ENCODE peak calls at places on chromosomes 7 and 10, in four cellular contexts. W is upper lobe of right lung; V is uterus; I is naive thymus-derived CD4-positive, alpha-beta T cell. N is an unnamed sample. For H3K27me3, the result is how much of the 10 kb centered on the place peaks cover.

GRCh38 chr7:94028768-94029167 is 24.6 kb upstream of the BET1 start:
- DNase-seq in W (no peak), V (no peak), I (no peak), N (no peak)

GRCh38 chr7:24216576-24217116 is 67.3 kb upstream of the NPY start:
- DNase-seq in I (no peak), V (no peak), W (no peak), N (peak)

GRCh38 chr10:122054046-122055025 is 65.4 kb downstream of the TACC2 start:
- DNase-seq in V (peak), I (no peak), W (peak), N (no peak)

GRCh38 chr10:89414879-89415821 is 782 bp downstream of the IFIT5 start:
- DNase-seq in W (peak), V (peak), I (peak), N (no peak)

GRCh38 chr10:100873825-100874326 is 38.9 kb upstream of the SLF2 start:
- DNase-seq in W (no peak), I (no peak), V (no peak), N (no peak)

GRCh38 chr7:112990619-112991018 is 96.0 kb downstream of the GPR85 start:
- DNase-seq in I (no peak), V (no peak), W (no peak), N (no peak)

GRCh38 chr7:130909161-130909836 is 175.3 kb upstream of the KLF14 start:
- DNase-seq in V (no peak), W (no peak), I (no peak), N (no peak)

GRCh38 chr7:55382251-55382650 is 17.1 kb downstream of the LANCL2 start:
- DNase-seq in I (no peak), V (no peak), W (no peak), N (no peak)

GRCh38 chr7:50281680-50282445 is 22.7 kb upstream of the IKZF1 start:
- DNase-seq in W (peak), I (no peak), V (no peak), N (no peak)

GRCh38 chr10:75722609-75723008 is 291.2 kb downstream of the LRMDA start:
- DNase-seq in V (no peak), W (no peak), I (no peak), N (no peak)

GRCh38 chr7:35707422-35707821 is 12.5 kb upstream of the HERPUD2 start:
- DNase-seq in W (no peak), V (no peak), I (no peak), N (no peak)

GRCh38 chr7:92485267-92485892 is 7.6 kb upstream of the ERVW-1 start:
- DNase-seq in V (no peak), W (no peak), I (no peak), N (no peak)

GRCh38 chr7:43658718-43659548 is 70.4 kb downstream of the COA1 start:
- DNase-seq in V (no peak), I (no peak), W (no peak), N (no peak)

GRCh38 chr10:84537447-84537931 is 209.1 kb downstream of the CCSER2 start:
- DNase-seq in V (peak), I (peak), W (no peak), N (peak)

GRCh38 chr7:138980575-138981285 is 459 bp downstream of the KIAA1549 start:
- DNase-seq in W (no peak), I (peak), V (no peak), N (no peak)

DNA sequence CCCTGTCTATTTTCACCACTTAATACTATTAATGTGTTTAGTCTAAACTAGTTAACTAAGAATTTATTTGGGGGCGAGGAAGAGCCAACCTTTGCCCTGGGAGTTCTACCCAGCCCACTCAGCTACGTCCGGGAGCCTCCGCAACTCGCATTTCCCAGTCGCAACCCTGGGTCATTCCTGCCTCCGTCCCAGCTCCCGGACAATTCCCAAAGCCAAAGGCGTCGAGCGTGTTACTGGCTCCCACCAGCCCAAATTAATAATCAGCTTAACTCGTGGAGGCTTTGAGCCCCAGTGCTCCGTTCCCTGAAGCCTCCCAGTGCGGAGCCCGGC is 25.9 kb downstream of the SKIDA1 start:
- DNase-seq in V (no peak), I (no peak), W (no peak), N (no peak)
- H3K4me3 ChIP-seq in V (no peak), I (no peak), W (no peak), N (no peak)

GRCh38 chr7:135950972-135951371 is 26.2 kb downstream of the MTPN start:
- DNase-seq in V (no peak), I (no peak), W (no peak), N (no peak)
- H3K27ac ChIP-seq in V (no peak), I (no peak), W (no peak), N (no peak)

DNA sequence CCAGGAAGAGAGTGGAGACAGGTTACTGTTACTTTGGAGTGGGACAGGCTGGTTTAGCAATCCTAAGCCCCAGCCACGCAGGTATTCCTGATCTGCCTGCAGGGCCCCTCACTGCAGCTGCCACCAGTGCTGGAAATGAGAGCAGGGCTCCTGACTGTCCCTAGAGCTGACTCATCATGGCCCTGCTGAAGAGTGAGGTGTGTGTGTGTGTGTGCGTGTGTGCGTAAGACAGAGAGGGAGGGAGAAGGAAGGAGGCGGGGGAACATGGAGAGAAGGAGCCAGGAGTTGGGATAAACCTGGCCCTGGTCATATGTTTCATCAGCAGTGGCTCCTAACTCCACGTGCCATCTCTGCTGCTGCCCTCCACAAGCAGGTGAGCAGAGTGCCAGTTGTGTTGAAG is 3.6 kb downstream of the FOXI2 start:
- DNase-seq in W (no peak), I (no peak), V (no peak), N (no peak)
- H3K27me3 ChIP-seq in W (under half), I (under half), V (under half), N (under half)

GRCh38 chr7:91249506-91250233 is 14.6 kb upstream of the FZD1 start:
- DNase-seq in I (no peak), W (no peak), V (no peak), N (no peak)
- H3K4me3 ChIP-seq in I (no peak), W (no peak), V (no peak), N (no peak)

DNA sequence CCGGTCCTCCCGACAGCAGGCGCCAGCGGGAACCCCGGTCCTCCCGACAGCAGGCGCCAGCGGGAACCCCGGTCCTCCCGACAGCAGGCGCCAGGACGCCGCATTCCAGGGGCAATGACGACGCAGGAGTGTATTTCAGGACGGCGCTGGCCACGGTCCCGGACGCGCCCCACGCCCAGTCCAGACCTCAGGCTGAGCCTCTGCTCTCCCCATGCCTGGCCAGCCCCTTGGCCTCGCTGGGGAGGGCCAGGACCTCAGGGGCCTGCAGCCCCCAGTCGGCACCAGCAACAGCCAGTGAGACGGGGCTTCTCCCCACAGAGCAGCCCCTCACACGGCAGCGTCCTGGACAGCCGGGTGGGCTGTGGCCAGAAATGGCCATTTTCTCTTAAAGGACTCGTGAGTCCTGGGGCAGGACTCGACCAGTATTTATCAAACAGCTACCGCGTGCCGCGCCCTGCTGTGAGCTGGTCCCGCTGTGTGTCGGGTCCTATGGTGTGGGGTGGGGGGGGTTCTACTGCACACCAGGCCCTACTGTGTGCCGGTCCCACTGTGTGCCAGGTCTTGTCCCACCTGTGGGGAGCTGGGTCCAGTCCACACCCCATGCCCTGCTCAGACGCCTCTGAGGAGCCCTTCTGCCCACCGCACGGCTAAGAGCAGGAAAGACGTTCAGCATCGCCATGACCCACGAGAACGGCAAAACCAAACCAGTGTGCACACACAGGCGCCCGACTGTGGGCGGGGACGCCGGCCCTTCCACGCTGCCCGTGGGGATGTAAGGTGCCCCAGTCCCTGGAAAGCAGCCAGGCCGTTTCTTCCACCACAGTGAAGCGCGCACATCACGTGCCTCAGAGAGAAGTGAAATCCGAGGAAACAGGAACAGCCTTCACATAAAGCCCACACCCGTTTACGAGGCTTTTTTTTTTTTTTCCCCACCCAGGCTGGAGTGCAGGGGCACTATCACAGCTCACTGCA is 33.3 kb downstream of the GET4 start:
- DNase-seq in I (peak), V (peak), W (peak), N (no peak)
- H3K27ac ChIP-seq in I (no peak), V (no peak), W (no peak), N (no peak)

N was measured in AG04450.